ENCODE peak calls at places on chromosome 14, in eight cellular contexts. S, U, J, O, C, M, K and T are unnamed samples.

GRCh38 chr14:35213143-35213788 is 78.9 kb upstream of the PSMA6 start:
- DNase-seq in S (no peak), U (no peak), J (peak; percentile 36), O (no peak), C (no peak), M (no peak), K (no peak), T (no peak)

GRCh38 chr14:62629070-62629580 is 416.1 kb downstream of the KCNH5 start:
- DNase-seq in S (no peak), U (no peak), J (no peak), O (no peak), C (no peak), M (no peak), K (no peak), T (no peak)

GRCh38 chr14:67680121-67680602 is 5.7 kb upstream of the VTI1B start:
- DNase-seq in S (no peak), U (no peak), J (no peak), O (no peak), C (no peak), M (peak; percentile 98), K (no peak), T (no peak)

GRCh38 chr14:22415633-22415959 is 173.4 kb downstream of the DAD1 start:
- DNase-seq in S (no peak), U (no peak), J (no peak), O (no peak), C (no peak), M (no peak), K (no peak), T (no peak)

GRCh38 chr14:102034301-102034700 is 52.5 kb downstream of the HSP90AA1 start:
- DNase-seq in S (no peak), U (no peak), J (no peak), O (no peak), C (no peak), M (no peak), K (no peak), T (no peak)

GRCh38 chr14:93041830-93042229 is 73.9 kb downstream of the ITPK1 start:
- DNase-seq in S (no peak), U (no peak), J (no peak), O (no peak), C (no peak), M (no peak), K (no peak), T (no peak)

GRCh38 chr14:39218171-39218769 is 15.4 kb upstream of the MIA2 start:
- DNase-seq in S (no peak), U (no peak), J (peak; percentile 64), O (no peak), C (no peak), M (peak; percentile 14), K (no peak), T (no peak)

GRCh38 chr14:93954900-93955891 is 21.2 kb downstream of the ASB2 start:
- DNase-seq in S (no peak), U (peak; percentile 37), J (peak; percentile 32), O (peak; percentile 54), C (no peak), M (no peak), K (no peak), T (no peak)

GRCh38 chr14:76784881-76785280 is 23.6 kb downstream of the VASH1 start:
- DNase-seq in S (peak; percentile 86), U (peak; percentile 92), J (peak; percentile 74), O (peak; percentile 85), C (peak; percentile 90), M (peak; percentile 75), K (peak; percentile 93), T (peak; percentile 73)

GRCh38 chr14:70359076-70359424 is 433 bp downstream of the COX16 start:
- DNase-seq in S (no peak), U (no peak), J (no peak), O (no peak), C (no peak), M (no peak), K (no peak), T (no peak)

GRCh38 chr14:52391866-52392600 is 77.9 kb downstream of the PTGER2 start:
- DNase-seq in S (no peak), U (no peak), J (no peak), O (no peak), C (no peak), M (peak; percentile 48), K (no peak), T (no peak)

GRCh38 chr14:85958069-85958468 is 428.1 kb downstream of the FLRT2 start:
- DNase-seq in S (no peak), U (no peak), J (no peak), O (no peak), C (no peak), M (no peak), K (no peak), T (no peak)

GRCh38 chr14:26597136-26598080 is at the start of gene NOVA1:
- DNase-seq in S (peak; percentile 30), U (peak; percentile 68), J (peak; percentile 32), O (peak; percentile 53), C (peak; percentile 47), M (no peak), K (peak; percentile 66), T (no peak)

GRCh38 chr14:61107148-61107641 is 126.2 kb downstream of the SLC38A6 start:
- DNase-seq in S (peak; percentile 69), U (no peak), J (no peak), O (peak; percentile 83), C (no peak), M (no peak), K (no peak), T (no peak)

GRCh38 chr14:87847216-87847615 is 145.8 kb downstream of the GALC start:
- DNase-seq in S (no peak), U (no peak), J (no peak), O (no peak), C (no peak), M (no peak), K (no peak), T (no peak)

GRCh38 chr14:79337761-79338160 is 873.5 kb downstream of the DIO2 start:
- DNase-seq in S (no peak), U (no peak), J (no peak), O (no peak), C (no peak), M (no peak), K (no peak), T (no peak)

GRCh38 chr14:105294142-105294597 is 6.6 kb downstream of the BRF1 start:
- DNase-seq in S (peak; percentile 82), U (peak; percentile 91), J (peak; percentile 71), O (no peak), C (no peak), M (peak; percentile 50), K (no peak), T (no peak)
- H3K27ac ChIP-seq in S (peak overlapping the region; percentile 70), U (peak overlapping the region; percentile 98), J (no peak overlapping the region), O (no peak overlapping the region), C (no peak overlapping the region), M (no peak overlapping the region), K (no peak overlapping the region), T (no peak overlapping the region)

DNA sequence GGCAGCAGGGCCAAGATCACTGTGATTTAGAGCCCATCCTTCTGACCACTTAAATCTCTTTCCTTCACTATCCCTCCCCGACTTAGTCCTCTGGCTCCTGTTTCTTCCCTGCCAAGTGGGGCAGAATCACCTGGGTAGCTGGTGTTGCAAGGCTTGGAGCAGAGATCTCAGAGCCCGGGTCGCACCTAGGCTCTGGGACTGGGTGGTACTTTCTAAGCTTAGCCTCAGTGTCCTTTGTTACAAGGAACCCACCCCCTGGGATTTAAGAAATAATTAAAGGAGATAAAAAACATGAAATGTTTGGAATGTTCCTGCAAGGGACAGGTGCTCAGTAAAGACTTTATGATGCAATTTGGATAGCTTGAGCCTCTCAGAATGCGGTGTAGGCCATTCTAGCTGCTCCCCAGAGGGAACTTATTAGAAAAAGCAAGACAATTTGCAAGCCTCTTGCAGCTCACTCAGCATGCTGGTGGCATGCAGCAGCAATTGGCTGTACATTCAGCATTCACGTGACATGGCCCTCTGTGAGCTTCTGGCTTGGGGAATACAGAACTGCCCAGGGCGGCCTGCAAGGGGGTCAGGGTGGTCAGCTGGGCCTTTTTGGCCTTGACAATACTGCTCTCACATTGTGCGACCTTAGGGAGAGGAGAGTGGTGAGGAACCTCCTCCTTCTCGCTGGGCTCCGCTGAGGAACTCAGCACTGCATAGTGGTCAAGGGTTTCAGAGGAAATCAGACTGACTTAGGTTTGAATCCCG is 16.8 kb downstream of the C14orf132 start:
- DNase-seq in S (peak; percentile 7), U (no peak), J (no peak), O (no peak), C (no peak), M (no peak), K (no peak), T (peak; percentile 19)
- H3K27ac ChIP-seq in S (no peak overlapping the region), U (peak overlapping the region; percentile 47), J (no peak overlapping the region), O (no peak overlapping the region), C (no peak overlapping the region), M (no peak overlapping the region), K (no peak overlapping the region), T (no peak overlapping the region)

DNA sequence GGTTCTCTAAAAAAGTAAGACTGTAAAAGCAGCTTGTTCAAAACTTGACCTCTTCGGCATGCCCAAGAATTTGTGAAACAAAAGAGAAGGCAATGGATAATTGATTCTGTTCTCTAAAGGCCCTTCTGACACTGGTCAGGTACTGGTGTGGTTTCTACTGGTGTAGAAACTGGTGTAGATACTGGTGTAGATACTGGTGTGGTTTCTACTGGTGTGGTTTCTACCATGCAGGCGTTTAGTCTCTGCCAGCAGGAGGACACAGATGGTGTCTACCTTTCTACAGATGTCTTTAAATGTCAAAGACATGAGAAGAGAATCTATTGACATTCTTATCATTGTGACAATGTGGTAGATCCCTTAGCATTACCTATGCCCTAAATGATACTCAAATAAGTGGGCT is 107.4 kb downstream of the SAMD4A start:
- DNase-seq in S (no peak), U (no peak), J (no peak), O (no peak), C (no peak), M (no peak), K (no peak), T (no peak)
- H3K27ac ChIP-seq in S (peak overlapping the region; percentile 89), U (no peak overlapping the region), J (no peak overlapping the region), O (peak overlapping the region; percentile 84), C (peak overlapping the region; percentile 38), M (no peak overlapping the region), K (peak overlapping the region; percentile 73), T (no peak overlapping the region)

GRCh38 chr14:38053684-38054083 is 154.0 kb upstream of the SSTR1 start:
- DNase-seq in S (no peak), U (no peak), J (no peak), O (no peak), C (no peak), M (no peak), K (no peak), T (no peak)
- H3K27ac ChIP-seq in S (no peak overlapping the region), U (no peak overlapping the region), J (no peak overlapping the region), O (no peak overlapping the region), C (no peak overlapping the region), M (no peak overlapping the region), K (no peak overlapping the region), T (no peak overlapping the region)